ENCODE peak calls at places on chromosome 2, in nine cellular contexts. N is stimulated activated CD4-positive, alpha-beta T cell treated with anti-CD3 and anti-CD28 coated beads, Interleukin-15, amount 100 ng/mL, for 24 hours; V is substantia nigra; Z is neural crest cell; T is RPMI8226; S is activated T-helper 1 cell treated with Interleukin-2 at 50 U/mL for 16 hours; B is NCI-H1417 treated with DMSO at 0.1 percent for 48 hours; K is mammary epithelial cell; I is T-helper 9 cell. X is an unnamed sample.

GRCh38 chr2:66481100-66481549 is 46.2 kb downstream of the MEIS1 start:
- DNase-seq in N (no peak), T (no peak), S (no peak), K (no peak), Z (no peak), B (no peak), V (no peak), I (no peak), X (no peak)

GRCh38 chr2:9095690-9096089 is 92.2 kb upstream of the MBOAT2 start:
- DNase-seq in T (no peak), Z (no peak), N (no peak), V (peak), S (no peak), B (no peak), I (no peak), K (no peak), X (peak)

GRCh38 chr2:96702098-96702785 is 37.6 kb downstream of the LMAN2L start:
- DNase-seq in Z (no peak), N (no peak), T (no peak), I (no peak), B (no peak), V (no peak), K (peak), S (no peak), X (no peak)

GRCh38 chr2:109256921-109257320 is 127.9 kb downstream of the SH3RF3 start:
- DNase-seq in I (no peak), T (no peak), N (no peak), V (no peak), S (no peak), Z (no peak), B (no peak), K (no peak), X (no peak)

GRCh38 chr2:190603374-190603773 is 45.5 kb upstream of the NAB1 start:
- DNase-seq in I (no peak), B (no peak), V (peak), Z (no peak), K (no peak), T (no peak), N (no peak), S (no peak), X (peak)

GRCh38 chr2:20157606-20157970 is 67.3 kb downstream of the SDC1 start:
- DNase-seq in N (no peak), T (no peak), S (no peak), Z (no peak), V (no peak), I (no peak), K (no peak), B (no peak), X (no peak)

GRCh38 chr2:130819915-130820861 is 16.5 kb upstream of the ARHGEF4 start:
- DNase-seq in I (no peak), N (no peak), T (no peak), V (no peak), K (no peak), Z (no peak), S (no peak), B (no peak), X (peak)

GRCh38 chr2:165295643-165296042 is 56.4 kb downstream of the SCN2A start:
- DNase-seq in K (no peak), V (no peak), N (no peak), S (no peak), I (no peak), B (no peak), Z (no peak), T (no peak), X (no peak)

GRCh38 chr2:181430406-181431199 is 26.6 kb upstream of the ITGA4 start:
- DNase-seq in T (peak), Z (no peak), V (no peak), S (no peak), I (no peak), N (no peak), B (no peak), K (peak), X (no peak)